ENCODE peak calls at places on chromosomes 7 and 10, in seven cellular contexts. One of them, this sample, is unnamed.
A peak's percentile ranks its signal among the peaks of the same experiment; 100 is the strongest.

GRCh38 chr10:26555719-26556368 is 117.7 kb downstream of the APBB1IP start:
- DNase-seq in AG04450: no peak
- DNase-seq in HepG2: peak; percentile 24
- DNase-seq in HFF-Myc: no peak
- DNase-seq in kidney: no peak
- DNase-seq in cardiac muscle cell: no peak
- DNase-seq in AG09309: peak; percentile 90
- DNase-seq in this sample: no peak

GRCh38 chr7:41835977-41836530 is 133.2 kb upstream of the INHBA start:
- DNase-seq in cardiac muscle cell: no peak
- DNase-seq in AG09309: no peak
- DNase-seq in HepG2: no peak
- DNase-seq in HFF-Myc: no peak
- DNase-seq in kidney: no peak
- DNase-seq in AG04450: no peak
- DNase-seq in this sample: no peak

GRCh38 chr10:61280303-61280702 is 172.9 kb downstream of the TMEM26 start:
- DNase-seq in HFF-Myc: no peak
- DNase-seq in cardiac muscle cell: no peak
- DNase-seq in HepG2: no peak
- DNase-seq in AG04450: no peak
- DNase-seq in AG09309: no peak
- DNase-seq in kidney: no peak
- DNase-seq in this sample: no peak

GRCh38 chr10:58064714-58065528 is 202.8 kb downstream of the IPMK start:
- DNase-seq in HepG2: peak; percentile 35
- DNase-seq in AG09309: peak; percentile 25
- DNase-seq in HFF-Myc: peak; percentile 42
- DNase-seq in kidney: no peak
- DNase-seq in cardiac muscle cell: peak; percentile 51
- DNase-seq in AG04450: peak; percentile 10
- DNase-seq in this sample: no peak

GRCh38 chr7:24769014-24769830 is 12.0 kb upstream of the GSDME start:
- DNase-seq in HepG2: no peak
- DNase-seq in AG09309: no peak
- DNase-seq in HFF-Myc: no peak
- DNase-seq in AG04450: no peak
- DNase-seq in cardiac muscle cell: no peak
- DNase-seq in kidney: no peak
- DNase-seq in this sample: no peak

GRCh38 chr10:124579003-124579384 is 117.4 kb downstream of the LHPP start:
- DNase-seq in kidney: peak; percentile 53
- DNase-seq in AG04450: no peak
- DNase-seq in AG09309: peak; percentile 10
- DNase-seq in HepG2: no peak
- DNase-seq in cardiac muscle cell: no peak
- DNase-seq in HFF-Myc: no peak
- DNase-seq in this sample: no peak

GRCh38 chr7:141263983-141264382 is 190.1 kb downstream of the TMEM178B start:
- DNase-seq in kidney: no peak
- DNase-seq in AG09309: no peak
- DNase-seq in cardiac muscle cell: no peak
- DNase-seq in HFF-Myc: no peak
- DNase-seq in AG04450: no peak
- DNase-seq in HepG2: no peak
- DNase-seq in this sample: no peak

GRCh38 chr7:101507791-101508252 is 121.3 kb downstream of the MYL10 start:
- DNase-seq in AG04450: no peak
- DNase-seq in kidney: no peak
- DNase-seq in HepG2: peak; percentile 78
- DNase-seq in HFF-Myc: no peak
- DNase-seq in cardiac muscle cell: peak; percentile 77
- DNase-seq in AG09309: no peak
- DNase-seq in this sample: no peak

GRCh38 chr7:12982178-12982577 is 294.7 kb downstream of the ARL4A start:
- DNase-seq in HFF-Myc: no peak
- DNase-seq in cardiac muscle cell: no peak
- DNase-seq in AG04450: no peak
- DNase-seq in HepG2: no peak
- DNase-seq in AG09309: no peak
- DNase-seq in kidney: no peak
- DNase-seq in this sample: no peak
- TF ChIP-seq CTCF in HFF-Myc: no peak
- TF ChIP-seq CTCF in cardiac muscle cell: no peak
- TF ChIP-seq CTCF in AG04450: no peak
- TF ChIP-seq CTCF in HepG2: no peak
- TF ChIP-seq CTCF in AG09309: no peak
- TF ChIP-seq CTCF in kidney: no peak
- TF ChIP-seq CTCF in this sample: no peak

DNA sequence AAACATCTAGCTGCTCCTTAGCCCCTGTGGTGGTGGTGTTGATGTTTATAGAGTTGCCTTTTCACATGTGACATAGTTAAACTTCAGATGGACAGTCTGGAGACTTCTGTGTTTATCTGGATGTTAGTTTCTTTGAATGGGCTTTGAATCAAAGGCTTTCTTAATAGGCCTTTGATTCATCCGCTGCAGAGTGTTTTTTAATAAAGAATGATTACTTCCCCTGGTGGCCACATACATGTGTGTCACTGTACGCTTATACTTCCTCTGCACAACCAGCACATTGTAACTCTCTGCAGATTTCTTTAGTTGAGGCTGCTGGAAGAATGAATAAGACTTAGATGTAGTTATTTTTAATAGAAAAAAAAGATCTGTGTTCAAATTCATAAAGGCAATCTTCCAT is 221.1 kb downstream of the DYNC1I1 start:
- DNase-seq in HFF-Myc: no peak
- DNase-seq in cardiac muscle cell: no peak
- DNase-seq in AG09309: no peak
- DNase-seq in kidney: no peak
- DNase-seq in HepG2: no peak
- DNase-seq in AG04450: no peak
- DNase-seq in this sample: no peak
- TF ChIP-seq CTCF in HFF-Myc: no peak
- TF ChIP-seq CTCF in cardiac muscle cell: no peak
- TF ChIP-seq CTCF in AG09309: no peak
- TF ChIP-seq CTCF in kidney: no peak
- TF ChIP-seq CTCF in HepG2: no peak
- TF ChIP-seq CTCF in AG04450: peak; percentile 7
- TF ChIP-seq CTCF in this sample: no peak

GRCh38 chr7:15889501-15889900 is 203.0 kb upstream of the MEOX2 start:
- DNase-seq in kidney: no peak
- DNase-seq in AG04450: no peak
- DNase-seq in HepG2: no peak
- DNase-seq in AG09309: no peak
- DNase-seq in HFF-Myc: peak; percentile 9
- DNase-seq in cardiac muscle cell: no peak
- DNase-seq in this sample: no peak
- TF ChIP-seq CTCF in kidney: peak; percentile 2
- TF ChIP-seq CTCF in AG04450: no peak
- TF ChIP-seq CTCF in HepG2: peak; percentile 14
- TF ChIP-seq CTCF in AG09309: peak; percentile 35
- TF ChIP-seq CTCF in HFF-Myc: peak; percentile 40
- TF ChIP-seq CTCF in cardiac muscle cell: peak; percentile 30
- TF ChIP-seq CTCF in this sample: no peak

DNA sequence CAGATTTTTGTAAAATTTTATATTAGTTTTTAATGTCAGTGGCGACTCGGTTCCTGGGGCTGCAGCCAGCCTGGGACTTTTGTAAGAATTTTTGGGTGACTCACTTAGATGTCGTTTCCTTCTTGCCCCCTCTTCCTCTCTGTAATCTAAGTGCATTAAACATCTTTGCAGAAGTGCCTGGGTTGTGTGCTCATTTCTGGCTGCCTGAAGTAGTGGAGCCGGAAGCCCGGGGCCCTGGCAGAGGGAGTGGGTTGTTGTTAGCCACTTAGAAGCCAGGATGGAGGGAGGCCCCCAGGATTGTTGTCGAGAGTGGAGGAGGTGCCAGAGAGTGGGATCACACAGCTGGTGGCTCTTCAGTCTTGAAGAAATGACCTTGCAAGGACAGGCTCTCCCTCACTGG is 11.0 kb upstream of the TRIM8 start:
- DNase-seq in HFF-Myc: no peak
- DNase-seq in AG04450: no peak
- DNase-seq in AG09309: no peak
- DNase-seq in HepG2: no peak
- DNase-seq in cardiac muscle cell: peak; percentile 62
- DNase-seq in kidney: peak; percentile 81
- DNase-seq in this sample: no peak
- TF ChIP-seq CTCF in HFF-Myc: no peak
- TF ChIP-seq CTCF in AG04450: no peak
- TF ChIP-seq CTCF in AG09309: no peak
- TF ChIP-seq CTCF in HepG2: no peak
- TF ChIP-seq CTCF in cardiac muscle cell: no peak
- TF ChIP-seq CTCF in kidney: no peak
- TF ChIP-seq CTCF in this sample: no peak

DNA sequence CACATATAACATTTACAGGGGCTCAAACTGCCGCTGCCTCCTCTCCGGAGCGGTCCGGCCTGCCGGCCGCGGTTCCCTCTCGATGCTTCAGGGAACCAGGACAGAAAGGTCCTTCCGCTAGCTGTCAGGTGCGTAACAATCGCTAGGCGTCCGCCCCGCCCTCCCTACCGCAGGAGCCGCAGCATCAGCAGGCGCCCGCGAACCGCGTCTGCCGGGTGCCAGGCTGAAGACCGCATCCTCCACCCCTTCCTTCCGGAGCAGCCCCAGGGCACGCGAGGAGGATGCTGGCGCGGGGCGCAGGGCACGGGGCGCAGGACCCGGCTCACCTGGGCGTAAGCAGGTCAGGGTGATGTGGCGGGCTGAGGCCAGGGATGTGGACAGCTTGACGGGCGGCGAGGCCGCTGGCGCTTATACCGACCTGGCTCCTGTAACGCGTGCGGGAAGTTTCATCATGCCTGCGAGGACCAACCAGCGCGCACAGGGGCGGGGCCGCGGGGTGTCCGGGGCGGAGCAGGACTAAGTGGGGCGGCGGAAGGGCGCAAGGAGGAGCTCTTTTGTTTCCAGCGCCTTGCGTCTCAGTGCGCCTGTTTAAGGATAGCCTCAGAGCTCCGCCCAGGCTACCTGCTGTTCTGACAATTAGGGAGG is at the start of gene ASNS:
- DNase-seq in HFF-Myc: peak; percentile 66
- DNase-seq in cardiac muscle cell: peak; percentile 95
- DNase-seq in kidney: peak; percentile 97
- DNase-seq in AG04450: peak; percentile 71
- DNase-seq in HepG2: peak; percentile 77
- DNase-seq in AG09309: peak; percentile 71
- DNase-seq in this sample: peak; percentile 86
- TF ChIP-seq CTCF in HFF-Myc: no peak
- TF ChIP-seq CTCF in cardiac muscle cell: no peak
- TF ChIP-seq CTCF in kidney: no peak
- TF ChIP-seq CTCF in AG04450: peak; percentile 2
- TF ChIP-seq CTCF in HepG2: peak; percentile 22
- TF ChIP-seq CTCF in AG09309: peak; percentile 10
- TF ChIP-seq CTCF in this sample: no peak

DNA sequence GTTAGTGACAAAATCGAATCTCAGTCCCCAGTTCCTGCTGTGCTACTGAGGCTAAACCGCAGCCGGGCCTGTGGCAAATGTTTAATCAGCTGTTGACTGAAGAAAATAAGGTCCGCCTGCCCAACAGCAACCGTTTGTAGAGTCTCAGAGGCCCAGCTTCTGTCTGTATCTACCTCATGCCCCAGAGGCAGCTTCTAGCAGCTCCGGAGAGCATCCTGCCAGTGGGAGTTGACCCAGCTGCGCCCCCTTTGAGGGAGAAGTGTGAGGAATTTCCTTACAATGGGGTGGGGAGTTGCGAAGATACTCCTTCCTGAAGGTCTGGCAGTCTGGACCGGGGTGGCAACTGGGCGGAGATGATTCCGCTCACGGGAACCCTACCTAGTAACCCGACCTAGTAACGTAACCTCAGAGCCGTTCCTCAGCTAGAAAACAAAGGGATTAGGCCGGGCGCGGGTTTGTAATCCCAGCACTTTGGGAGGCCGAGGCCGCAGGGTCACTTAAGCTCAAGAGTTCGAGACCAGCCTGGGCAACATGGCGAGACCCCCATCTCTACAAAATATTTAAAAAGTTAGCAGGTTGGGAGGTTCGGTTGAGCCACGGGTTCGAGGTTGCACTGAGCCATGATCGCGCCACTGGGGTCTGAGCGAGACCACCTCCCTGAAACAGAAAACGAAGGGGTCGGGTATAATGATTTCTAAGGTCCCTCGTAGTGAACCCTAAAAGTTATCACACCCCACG is 846 bp upstream of the ZNF775 start:
- DNase-seq in AG09309: no peak
- DNase-seq in HepG2: peak; percentile 82
- DNase-seq in cardiac muscle cell: peak; percentile 68
- DNase-seq in HFF-Myc: peak; percentile 79
- DNase-seq in AG04450: peak; percentile 20
- DNase-seq in kidney: peak; percentile 79
- DNase-seq in this sample: no peak
- TF ChIP-seq CTCF in AG09309: peak; percentile 21
- TF ChIP-seq CTCF in HepG2: peak; percentile 65
- TF ChIP-seq CTCF in cardiac muscle cell: peak; percentile 43
- TF ChIP-seq CTCF in HFF-Myc: peak; percentile 11
- TF ChIP-seq CTCF in AG04450: peak; percentile 24
- TF ChIP-seq CTCF in kidney: no peak
- TF ChIP-seq CTCF in this sample: no peak

DNA sequence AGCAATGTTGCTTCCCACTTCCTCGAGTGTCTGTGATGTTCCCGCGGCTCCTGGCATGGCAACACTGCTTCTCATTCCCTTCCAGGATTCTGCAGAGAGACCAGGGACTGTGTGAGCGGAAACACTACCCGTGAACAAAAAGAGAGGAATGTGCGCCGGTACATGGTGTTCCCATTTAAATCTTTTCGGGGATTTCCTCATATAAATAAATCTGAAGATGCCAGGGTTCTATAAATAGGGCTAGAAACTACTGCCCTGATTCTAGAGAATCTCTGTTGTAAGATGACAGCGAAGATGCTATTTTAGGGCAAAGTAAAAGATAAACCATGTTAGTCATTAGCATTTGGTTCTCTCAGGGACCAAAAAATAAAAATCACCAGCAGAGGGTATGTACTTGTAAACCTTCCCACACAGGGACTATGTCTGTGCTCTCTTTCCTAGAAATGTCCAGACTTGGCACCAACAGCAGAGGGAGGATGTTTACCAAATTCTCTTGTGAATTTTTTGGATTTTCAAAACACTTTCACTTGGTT is 92.2 kb upstream of the DDC start:
- DNase-seq in AG09309: peak; percentile 54
- DNase-seq in kidney: peak; percentile 84
- DNase-seq in HepG2: no peak
- DNase-seq in cardiac muscle cell: no peak
- DNase-seq in AG04450: no peak
- DNase-seq in HFF-Myc: no peak
- DNase-seq in this sample: no peak
- TF ChIP-seq CTCF in AG09309: peak; percentile 29
- TF ChIP-seq CTCF in kidney: no peak
- TF ChIP-seq CTCF in HepG2: no peak
- TF ChIP-seq CTCF in cardiac muscle cell: peak; percentile 24
- TF ChIP-seq CTCF in AG04450: peak; percentile 11
- TF ChIP-seq CTCF in HFF-Myc: no peak
- TF ChIP-seq CTCF in this sample: no peak